ENCODE peak calls at places on chromosomes 12 and 14, in four cellular contexts. T is pancreas, D is left ventricle myocardium inferior, B is mammary epithelial cell. I is an unnamed sample.

GRCh38 chr12:51028126-51028810 is 2.1 kb upstream of the SLC11A2 start:
- DNase-seq in T (no peak), D (no peak), B (peak), I (no peak)

GRCh38 chr12:51246254-51246853 is 7.7 kb downstream of the DAZAP2 start:
- DNase-seq in B (no peak), T (no peak), D (no peak), I (no peak)

GRCh38 chr12:105861232-105861631 is 277.5 kb downstream of the NUAK1 start:
- DNase-seq in D (no peak), T (no peak), B (no peak), I (no peak)

GRCh38 chr12:2179953-2180736 is 127.4 kb downstream of the CACNA1C start:
- DNase-seq in T (no peak), B (peak), D (peak), I (peak)

GRCh38 chr12:15842106-15842505 is 40.1 kb upstream of the STRAP start:
- DNase-seq in B (peak), D (no peak), T (no peak), I (no peak)

GRCh38 chr14:51094282-51094821 is 553 bp downstream of the TRIM9 start:
- DNase-seq in T (no peak), B (no peak), D (no peak), I (no peak)

GRCh38 chr12:22525426-22525825 is 18.9 kb downstream of the C2CD5 start:
- DNase-seq in B (no peak), D (no peak), T (no peak), I (no peak)

GRCh38 chr12:23542187-23542586 is 407.3 kb downstream of the SOX5 start:
- DNase-seq in T (no peak), B (no peak), D (no peak), I (no peak)

GRCh38 chr14:100849432-100849831 is 23.5 kb downstream of the MEG3 start:
- DNase-seq in B (no peak), D (no peak), T (no peak), I (peak)

GRCh38 chr12:57759360-57759980 is 4.6 kb downstream of the MARCHF9 start:
- DNase-seq in D (no peak), B (no peak), T (no peak), I (no peak)

GRCh38 chr12:14418526-14418925 is 53.0 kb downstream of the ATF7IP start:
- DNase-seq in D (no peak), B (peak), T (no peak), I (no peak)

GRCh38 chr12:120225200-120225558 is 24.3 kb upstream of the RPLP0 start:
- DNase-seq in T (no peak), D (no peak), B (no peak), I (no peak)

GRCh38 chr14:36519431-36520321 is at the start of gene NKX2-1:
- DNase-seq in B (no peak), D (no peak), T (no peak), I (no peak)

GRCh38 chr12:106645465-106646330 is 62.9 kb downstream of the RFX4 start:
- DNase-seq in T (no peak), D (no peak), B (no peak), I (no peak)

GRCh38 chr12:105698047-105698446 is 367.6 kb downstream of the C12orf75 start:
- DNase-seq in B (no peak), T (no peak), D (no peak), I (no peak)

GRCh38 chr14:77574446-77575125 is 41.9 kb downstream of the SPTLC2 start:
- DNase-seq in T (no peak), B (no peak), D (no peak), I (no peak)

GRCh38 chr12:109963743-109964429 is 32.3 kb downstream of the GIT2 start:
- DNase-seq in D (no peak), B (no peak), T (no peak), I (no peak)

GRCh38 chr12:64608901-64609542 is 1.3 kb upstream of the RASSF3 start:
- DNase-seq in D (no peak), T (no peak), B (peak), I (peak)

GRCh38 chr12:108525681-108526080 is 10.6 kb downstream of the FICD start:
- DNase-seq in D (no peak), T (no peak), B (peak), I (no peak)

GRCh38 chr14:60655898-60656754 is 6.8 kb upstream of the SIX1 start:
- DNase-seq in T (no peak), B (no peak), D (no peak), I (no peak)

GRCh38 chr12:76976777-76977465 is 88.4 kb downstream of the E2F7 start:
- DNase-seq in T (no peak), D (no peak), B (peak), I (no peak)

GRCh38 chr14:58572092-58572853 is 65.5 kb upstream of the DACT1 start:
- DNase-seq in D (no peak), T (no peak), B (peak), I (no peak)

GRCh38 chr12:12696562-12697383 is 790 bp upstream of the GPR19 start:
- DNase-seq in B (peak), T (peak), D (peak), I (peak)

GRCh38 chr14:51333901-51334432 is 93.9 kb downstream of the TMX1 start:
- DNase-seq in T (no peak), B (peak), D (peak), I (peak)

GRCh38 chr14:37318938-37319337 is 121.2 kb downstream of the MIPOL1 start:
- DNase-seq in T (no peak), D (no peak), B (peak), I (no peak)

GRCh38 chr14:92513966-92514843 is 624 bp downstream of the RIN3 start:
- DNase-seq in T (no peak), B (no peak), D (no peak), I (peak)

GRCh38 chr12:132469423-132469822 is 20.5 kb upstream of the FBRSL1 start:
- DNase-seq in T (no peak), B (no peak), D (no peak), I (no peak)

GRCh38 chr14:96081767-96082400 is 42.7 kb downstream of the C14orf132 start:
- DNase-seq in T (no peak), B (no peak), D (no peak), I (no peak)

GRCh38 chr14:64708148-64709004 is 4.2 kb downstream of the PLEKHG3 start:
- DNase-seq in D (no peak), T (peak), B (peak), I (peak)

GRCh38 chr12:75525263-75525662 is 13.9 kb upstream of the KRR1 start:
- DNase-seq in T (no peak), B (no peak), D (no peak), I (no peak)

GRCh38 chr14:73280903-73281302 is 43.6 kb downstream of the PAPLN start:
- DNase-seq in D (no peak), T (no peak), B (no peak), I (no peak)

GRCh38 chr14:73286598-73286997 is 49.3 kb downstream of the PAPLN start:
- DNase-seq in D (no peak), T (no peak), B (no peak), I (no peak)

GRCh38 chr14:73285979-73286378 is 48.7 kb downstream of the PAPLN start:
- DNase-seq in B (no peak), T (no peak), D (no peak), I (no peak)

GRCh38 chr14:73287071-73287470 is 49.8 kb downstream of the PAPLN start:
- DNase-seq in B (no peak), T (no peak), D (no peak), I (no peak)

DNA sequence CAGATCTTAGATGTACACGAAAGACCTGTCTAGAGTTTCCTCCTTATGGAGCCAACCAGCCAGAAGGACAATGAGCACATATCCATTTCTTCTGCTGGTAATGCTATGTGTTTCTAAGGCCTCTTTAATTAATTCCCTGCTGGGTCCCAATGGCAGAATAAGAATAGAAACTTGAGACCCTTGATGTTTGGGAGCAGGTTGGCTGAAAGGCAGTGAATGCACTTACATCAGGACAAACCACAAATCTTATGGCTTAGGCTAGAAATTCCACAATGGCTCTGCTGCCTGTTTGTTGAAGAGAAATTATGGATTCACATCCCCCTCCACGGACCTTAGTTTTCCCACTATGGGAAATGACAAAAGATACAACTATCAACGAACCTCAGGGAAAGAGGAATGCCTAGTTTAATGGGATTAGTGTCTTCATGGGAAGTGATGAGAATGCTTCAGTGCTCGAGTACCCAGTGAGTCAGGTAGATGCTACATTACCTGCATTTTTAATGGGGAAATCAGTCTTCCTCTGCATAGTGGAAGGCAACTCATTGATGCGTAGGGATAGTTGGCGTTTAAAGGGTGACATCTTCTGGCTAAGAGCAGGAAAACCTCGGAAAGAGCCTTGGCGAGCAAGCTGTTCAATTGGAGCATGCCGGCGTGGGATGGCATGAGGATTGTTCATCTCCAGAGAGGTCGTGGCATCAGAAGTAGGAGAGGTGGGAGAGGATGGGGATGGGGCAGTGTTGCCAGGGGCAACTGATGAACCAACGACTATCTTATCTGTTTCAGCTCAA is 46.5 kb downstream of the PAPLN start:
- DNase-seq in B (no peak), T (no peak), D (no peak), I (no peak)
- TF ChIP-seq CTCF in B (peak), T (no peak), D (no peak), I (no peak)

DNA sequence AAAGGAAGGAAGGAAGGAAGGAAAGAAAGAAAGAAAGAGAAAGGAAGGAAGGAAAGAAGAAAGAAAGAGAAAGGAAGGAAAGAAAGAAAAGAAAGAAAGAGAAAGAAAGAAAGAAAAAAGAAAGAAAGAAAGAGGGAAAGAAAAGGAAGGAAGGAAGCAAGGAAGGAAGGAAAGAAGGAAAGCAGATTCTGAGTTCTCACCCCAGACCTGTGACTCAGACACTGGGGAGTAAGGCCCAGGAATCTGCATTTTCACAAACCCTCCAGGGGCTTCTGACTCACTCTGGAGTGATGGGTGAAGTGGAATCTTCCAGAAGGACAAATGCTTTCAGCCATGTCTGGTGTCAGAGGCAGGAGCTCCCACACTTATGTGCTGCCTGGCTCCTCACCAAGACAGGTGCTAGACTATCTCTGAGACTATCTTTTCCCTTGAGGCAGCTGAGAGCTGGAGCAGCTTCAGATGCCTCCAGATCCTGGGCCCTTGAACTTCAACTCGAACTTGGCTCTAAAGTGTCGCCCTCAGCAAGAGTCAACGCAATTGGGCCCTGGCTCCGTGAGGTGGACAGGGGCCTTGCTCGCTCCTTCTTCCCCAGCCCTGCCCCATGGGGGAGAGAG is 19.7 kb upstream of the SCARB1 start:
- DNase-seq in B (no peak), T (no peak), D (no peak), I (no peak)
- H3K27ac ChIP-seq in B (no peak), T (no peak), D (no peak), I (no peak)

DNA sequence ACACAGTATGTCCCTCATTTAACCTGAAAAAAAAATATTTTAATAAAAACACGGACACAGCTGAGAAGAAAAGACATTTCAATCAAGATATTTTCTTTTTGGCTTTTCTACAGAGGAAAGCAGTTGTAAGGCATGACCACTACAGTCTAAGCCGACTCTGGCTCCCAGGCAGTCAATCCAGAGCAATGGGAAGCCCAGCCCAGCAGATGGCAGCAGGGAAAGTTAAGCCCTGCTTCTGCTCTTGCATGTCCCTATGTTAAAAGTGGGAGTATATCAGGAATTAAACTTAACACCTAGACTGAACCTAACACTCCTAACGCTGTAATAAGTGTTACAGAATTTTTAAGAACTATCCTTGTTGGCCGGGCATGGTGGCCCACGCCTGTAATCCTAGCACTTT is 19.5 kb upstream of the HAL start:
- DNase-seq in D (peak), T (no peak), B (peak), I (no peak)
- TF ChIP-seq CTCF in D (peak), T (peak), B (peak), I (peak)

GRCh38 chr14:21923820-21924219 is 250.2 kb upstream of the OR4E1 start:
- DNase-seq in B (no peak), T (no peak), D (no peak), I (no peak)
- H3K27ac ChIP-seq in B (no peak), T (no peak), D (no peak), I (no peak)

DNA sequence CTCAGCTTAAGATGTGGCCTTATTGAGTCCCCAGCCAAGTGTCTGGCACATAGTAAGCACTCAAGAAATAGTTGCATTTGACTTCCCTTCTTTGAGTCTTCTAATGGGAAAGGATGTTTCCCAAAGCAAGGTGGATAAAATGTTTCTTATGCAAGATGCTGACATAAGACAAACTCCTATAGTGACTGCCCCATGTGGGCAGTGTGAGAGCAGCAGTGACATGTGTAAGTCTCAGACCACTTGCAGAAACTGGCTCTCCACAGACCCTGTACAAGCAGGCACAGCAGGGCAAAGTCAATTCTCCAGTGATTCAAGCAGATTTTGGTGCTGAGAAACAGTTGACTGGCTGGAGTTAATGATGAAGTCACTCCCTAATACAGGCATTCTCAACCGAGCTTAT is 255.3 kb downstream of the ANO2 start:
- DNase-seq in T (no peak), D (no peak), B (no peak), I (no peak)
- TF ChIP-seq CTCF in T (no peak), D (no peak), B (no peak), I (no peak)

DNA sequence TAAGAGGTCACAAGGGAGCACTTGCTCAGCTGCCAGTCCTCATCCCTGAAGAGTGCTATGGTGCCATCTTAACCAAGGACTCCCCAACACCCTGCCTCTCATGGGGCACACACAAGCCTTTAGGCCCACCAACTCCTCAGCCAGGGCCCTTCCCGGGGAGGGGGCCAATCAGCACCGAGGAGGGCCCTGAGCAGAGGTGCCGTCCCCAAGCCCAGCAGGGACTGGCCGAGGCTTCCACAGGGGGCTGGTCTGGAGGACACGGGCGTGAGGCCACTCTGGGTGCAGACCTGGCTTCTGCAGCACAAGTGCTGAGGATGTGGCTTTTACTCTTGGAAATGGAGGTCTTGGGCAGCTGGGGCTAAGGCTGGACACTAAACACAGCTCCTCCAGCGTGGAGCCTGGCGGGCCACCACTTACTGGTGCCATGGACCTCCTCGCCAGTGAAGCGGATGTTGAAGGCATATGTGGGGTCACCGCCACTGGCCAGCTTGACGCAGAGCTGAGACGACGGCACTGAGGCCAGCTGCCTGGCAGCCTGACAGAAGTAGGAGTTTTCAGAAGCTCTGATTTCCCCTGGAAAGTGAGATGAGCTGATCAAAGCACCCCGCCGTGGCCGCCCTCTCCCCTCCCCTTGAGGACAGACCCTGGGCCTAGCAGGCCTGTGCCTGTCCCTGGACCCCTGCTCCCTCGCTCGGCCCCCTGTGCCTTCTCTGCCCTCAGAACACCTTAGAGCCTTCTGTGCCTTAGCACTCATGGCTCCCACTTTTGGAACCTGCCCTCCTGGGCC is 43.9 kb downstream of the TRAFD1 start:
- DNase-seq in B (no peak), D (no peak), T (no peak), I (no peak)
- H3K27ac ChIP-seq in B (no peak), D (no peak), T (no peak), I (peak)

GRCh38 chr14:69096766-69097475 is 56.0 kb downstream of the DCAF5 start:
- DNase-seq in T (no peak), D (no peak), B (no peak), I (no peak)
- TF ChIP-seq CTCF in T (no peak), D (no peak), B (no peak), I (no peak)

GRCh38 chr12:117121456-117121855 is 22.2 kb upstream of the TESC start:
- DNase-seq in T (no peak), D (no peak), B (no peak), I (no peak)
- H3K27ac ChIP-seq in T (no peak), D (peak), B (no peak), I (no peak)

GRCh38 chr12:6961695-6962284 is 8.7 kb downstream of the PHB2 start:
- DNase-seq in T (peak), D (peak), B (peak), I (peak)

GRCh38 chr12:6964605-6965025 is 5.8 kb downstream of the PHB2 start:
- DNase-seq in T (no peak), B (no peak), D (no peak), I (no peak)

GRCh38 chr12:6962285-6963015 is 8.0 kb downstream of the PHB2 start:
- DNase-seq in B (no peak), T (peak), D (peak), I (no peak)

GRCh38 chr12:6963741-6964446 is 6.6 kb downstream of the PHB2 start:
- DNase-seq in T (peak), D (peak), B (no peak), I (no peak)

GRCh38 chr12:6963016-6963731 is 7.3 kb downstream of the PHB2 start:
- DNase-seq in T (peak), B (peak), D (peak), I (peak)
- TF ChIP-seq CTCF in T (no peak), B (peak), D (no peak), I (no peak)

I was measured in RWPE1.